ENCODE peak calls at places on chromosomes 13 and 19, in seven cellular contexts. One of them, this sample, is unnamed.

GRCh38 chr13:40352807-40353562 is 313.5 kb downstream of the FOXO1 start:
- DNase-seq in A172: no peak
- DNase-seq in stimulated activated CD4-positive, alpha-beta T cell treated with anti-CD3 and anti-CD28 coated beads, Interleukin-4, amount 100 ng/mL, for 1 hour: no peak
- DNase-seq in fibroblast of lung: peak
- DNase-seq in left kidney: no peak
- DNase-seq in T-helper 2 cell: no peak
- DNase-seq in foreskin fibroblast: peak
- DNase-seq in this sample: no peak

GRCh38 chr19:14370169-14370998 is 10.9 kb upstream of the ADGRE5 start:
- DNase-seq in A172: no peak
- DNase-seq in stimulated activated CD4-positive, alpha-beta T cell treated with anti-CD3 and anti-CD28 coated beads, Interleukin-4, amount 100 ng/mL, for 1 hour: peak
- DNase-seq in fibroblast of lung: no peak
- DNase-seq in left kidney: peak
- DNase-seq in T-helper 2 cell: peak
- DNase-seq in foreskin fibroblast: no peak
- DNase-seq in this sample: no peak

GRCh38 chr19:47598407-47599349 is 10.3 kb upstream of the BICRA start:
- DNase-seq in A172: peak
- DNase-seq in stimulated activated CD4-positive, alpha-beta T cell treated with anti-CD3 and anti-CD28 coated beads, Interleukin-4, amount 100 ng/mL, for 1 hour: no peak
- DNase-seq in fibroblast of lung: peak
- DNase-seq in left kidney: peak
- DNase-seq in T-helper 2 cell: no peak
- DNase-seq in foreskin fibroblast: peak
- DNase-seq in this sample: no peak

GRCh38 chr19:10209305-10209704 is 14.6 kb upstream of the DNMT1 start:
- DNase-seq in A172: no peak
- DNase-seq in stimulated activated CD4-positive, alpha-beta T cell treated with anti-CD3 and anti-CD28 coated beads, Interleukin-4, amount 100 ng/mL, for 1 hour: no peak
- DNase-seq in fibroblast of lung: peak
- DNase-seq in left kidney: no peak
- DNase-seq in T-helper 2 cell: no peak
- DNase-seq in foreskin fibroblast: peak
- DNase-seq in this sample: no peak

GRCh38 chr19:28010656-28011055 is 1202.3 kb downstream of the UQCRFS1 start:
- DNase-seq in A172: peak
- DNase-seq in stimulated activated CD4-positive, alpha-beta T cell treated with anti-CD3 and anti-CD28 coated beads, Interleukin-4, amount 100 ng/mL, for 1 hour: no peak
- DNase-seq in fibroblast of lung: no peak
- DNase-seq in left kidney: no peak
- DNase-seq in T-helper 2 cell: no peak
- DNase-seq in foreskin fibroblast: no peak
- DNase-seq in this sample: no peak

GRCh38 chr13:28140433-28141125 is 2.2 kb downstream of the PAN3 start:
- DNase-seq in A172: no peak
- DNase-seq in stimulated activated CD4-positive, alpha-beta T cell treated with anti-CD3 and anti-CD28 coated beads, Interleukin-4, amount 100 ng/mL, for 1 hour: no peak
- DNase-seq in fibroblast of lung: no peak
- DNase-seq in left kidney: no peak
- DNase-seq in T-helper 2 cell: no peak
- DNase-seq in foreskin fibroblast: no peak
- DNase-seq in this sample: no peak

GRCh38 chr13:26348966-26349365 is 95.0 kb downstream of the CDK8 start:
- DNase-seq in A172: no peak
- DNase-seq in stimulated activated CD4-positive, alpha-beta T cell treated with anti-CD3 and anti-CD28 coated beads, Interleukin-4, amount 100 ng/mL, for 1 hour: no peak
- DNase-seq in fibroblast of lung: no peak
- DNase-seq in left kidney: no peak
- DNase-seq in T-helper 2 cell: no peak
- DNase-seq in foreskin fibroblast: no peak
- DNase-seq in this sample: no peak

GRCh38 chr19:38288127-38288855 is 15.8 kb upstream of the C19orf33 start:
- DNase-seq in A172: no peak
- DNase-seq in stimulated activated CD4-positive, alpha-beta T cell treated with anti-CD3 and anti-CD28 coated beads, Interleukin-4, amount 100 ng/mL, for 1 hour: no peak
- DNase-seq in fibroblast of lung: no peak
- DNase-seq in left kidney: no peak
- DNase-seq in T-helper 2 cell: no peak
- DNase-seq in foreskin fibroblast: no peak
- DNase-seq in this sample: no peak

GRCh38 chr19:12793290-12794195 is 2.3 kb downstream of the JUNB start:
- DNase-seq in A172: peak
- DNase-seq in stimulated activated CD4-positive, alpha-beta T cell treated with anti-CD3 and anti-CD28 coated beads, Interleukin-4, amount 100 ng/mL, for 1 hour: peak
- DNase-seq in fibroblast of lung: peak
- DNase-seq in left kidney: peak
- DNase-seq in T-helper 2 cell: peak
- DNase-seq in foreskin fibroblast: peak
- DNase-seq in this sample: peak

GRCh38 chr19:6230991-6231448 is 48.8 kb downstream of the MLLT1 start:
- DNase-seq in A172: no peak
- DNase-seq in stimulated activated CD4-positive, alpha-beta T cell treated with anti-CD3 and anti-CD28 coated beads, Interleukin-4, amount 100 ng/mL, for 1 hour: no peak
- DNase-seq in fibroblast of lung: no peak
- DNase-seq in left kidney: no peak
- DNase-seq in T-helper 2 cell: no peak
- DNase-seq in foreskin fibroblast: no peak
- DNase-seq in this sample: no peak

GRCh38 chr19:49749055-49749716 is 13.9 kb downstream of the TSKS start:
- DNase-seq in A172: no peak
- DNase-seq in stimulated activated CD4-positive, alpha-beta T cell treated with anti-CD3 and anti-CD28 coated beads, Interleukin-4, amount 100 ng/mL, for 1 hour: no peak
- DNase-seq in fibroblast of lung: peak
- DNase-seq in left kidney: peak
- DNase-seq in T-helper 2 cell: no peak
- DNase-seq in foreskin fibroblast: peak
- DNase-seq in this sample: no peak

GRCh38 chr13:37656247-37656940 is 57.8 kb upstream of the POSTN start:
- DNase-seq in A172: peak
- DNase-seq in stimulated activated CD4-positive, alpha-beta T cell treated with anti-CD3 and anti-CD28 coated beads, Interleukin-4, amount 100 ng/mL, for 1 hour: no peak
- DNase-seq in fibroblast of lung: peak
- DNase-seq in left kidney: no peak
- DNase-seq in T-helper 2 cell: no peak
- DNase-seq in foreskin fibroblast: peak
- DNase-seq in this sample: no peak

GRCh38 chr13:50646070-50646469 is 197.4 kb downstream of the DLEU7 start:
- DNase-seq in A172: no peak
- DNase-seq in stimulated activated CD4-positive, alpha-beta T cell treated with anti-CD3 and anti-CD28 coated beads, Interleukin-4, amount 100 ng/mL, for 1 hour: no peak
- DNase-seq in fibroblast of lung: no peak
- DNase-seq in left kidney: no peak
- DNase-seq in T-helper 2 cell: no peak
- DNase-seq in foreskin fibroblast: no peak
- DNase-seq in this sample: no peak

GRCh38 chr19:48854103-48854502 is 14.3 kb downstream of the PLEKHA4 start:
- DNase-seq in A172: no peak
- DNase-seq in stimulated activated CD4-positive, alpha-beta T cell treated with anti-CD3 and anti-CD28 coated beads, Interleukin-4, amount 100 ng/mL, for 1 hour: no peak
- DNase-seq in fibroblast of lung: no peak
- DNase-seq in left kidney: peak
- DNase-seq in T-helper 2 cell: no peak
- DNase-seq in foreskin fibroblast: no peak
- DNase-seq in this sample: no peak

GRCh38 chr13:61094865-61095264 is 320.8 kb downstream of the PCDH20 start:
- DNase-seq in A172: no peak
- DNase-seq in stimulated activated CD4-positive, alpha-beta T cell treated with anti-CD3 and anti-CD28 coated beads, Interleukin-4, amount 100 ng/mL, for 1 hour: no peak
- DNase-seq in fibroblast of lung: no peak
- DNase-seq in left kidney: no peak
- DNase-seq in T-helper 2 cell: no peak
- DNase-seq in foreskin fibroblast: no peak
- DNase-seq in this sample: no peak

GRCh38 chr13:26067601-26068000 is 15.8 kb upstream of the SHISA2 start:
- DNase-seq in A172: no peak
- DNase-seq in stimulated activated CD4-positive, alpha-beta T cell treated with anti-CD3 and anti-CD28 coated beads, Interleukin-4, amount 100 ng/mL, for 1 hour: no peak
- DNase-seq in fibroblast of lung: no peak
- DNase-seq in left kidney: no peak
- DNase-seq in T-helper 2 cell: no peak
- DNase-seq in foreskin fibroblast: no peak
- DNase-seq in this sample: no peak

GRCh38 chr13:112467236-112467635 is 91.1 kb downstream of the SPACA7 start:
- DNase-seq in A172: no peak
- DNase-seq in stimulated activated CD4-positive, alpha-beta T cell treated with anti-CD3 and anti-CD28 coated beads, Interleukin-4, amount 100 ng/mL, for 1 hour: no peak
- DNase-seq in fibroblast of lung: no peak
- DNase-seq in left kidney: no peak
- DNase-seq in T-helper 2 cell: no peak
- DNase-seq in foreskin fibroblast: no peak
- DNase-seq in this sample: no peak

GRCh38 chr19:51887522-51888498 is at the start of gene ZNF577:
- DNase-seq in A172: no peak
- DNase-seq in stimulated activated CD4-positive, alpha-beta T cell treated with anti-CD3 and anti-CD28 coated beads, Interleukin-4, amount 100 ng/mL, for 1 hour: peak
- DNase-seq in fibroblast of lung: peak
- DNase-seq in left kidney: peak
- DNase-seq in T-helper 2 cell: peak
- DNase-seq in foreskin fibroblast: peak
- DNase-seq in this sample: peak

GRCh38 chr19:6694147-6694815 is 24.3 kb upstream of the TNFSF14 start:
- DNase-seq in A172: no peak
- DNase-seq in stimulated activated CD4-positive, alpha-beta T cell treated with anti-CD3 and anti-CD28 coated beads, Interleukin-4, amount 100 ng/mL, for 1 hour: no peak
- DNase-seq in fibroblast of lung: no peak
- DNase-seq in left kidney: no peak
- DNase-seq in T-helper 2 cell: no peak
- DNase-seq in foreskin fibroblast: no peak
- DNase-seq in this sample: no peak

GRCh38 chr13:26695891-26696311 is 64.7 kb downstream of the GPR12 start:
- DNase-seq in A172: no peak
- DNase-seq in stimulated activated CD4-positive, alpha-beta T cell treated with anti-CD3 and anti-CD28 coated beads, Interleukin-4, amount 100 ng/mL, for 1 hour: no peak
- DNase-seq in fibroblast of lung: no peak
- DNase-seq in left kidney: no peak
- DNase-seq in T-helper 2 cell: no peak
- DNase-seq in foreskin fibroblast: no peak
- DNase-seq in this sample: no peak

GRCh38 chr19:31980851-31981250 is 364.6 kb upstream of the ZNF507 start:
- DNase-seq in A172: no peak
- DNase-seq in stimulated activated CD4-positive, alpha-beta T cell treated with anti-CD3 and anti-CD28 coated beads, Interleukin-4, amount 100 ng/mL, for 1 hour: no peak
- DNase-seq in fibroblast of lung: no peak
- DNase-seq in left kidney: no peak
- DNase-seq in T-helper 2 cell: no peak
- DNase-seq in foreskin fibroblast: no peak
- DNase-seq in this sample: no peak

GRCh38 chr13:34257980-34258379 is 440.0 kb downstream of the RFC3 start:
- DNase-seq in A172: no peak
- DNase-seq in stimulated activated CD4-positive, alpha-beta T cell treated with anti-CD3 and anti-CD28 coated beads, Interleukin-4, amount 100 ng/mL, for 1 hour: no peak
- DNase-seq in fibroblast of lung: no peak
- DNase-seq in left kidney: no peak
- DNase-seq in T-helper 2 cell: no peak
- DNase-seq in foreskin fibroblast: no peak
- DNase-seq in this sample: no peak

GRCh38 chr19:47082493-47082892 is 31.1 kb downstream of the ZC3H4 start:
- DNase-seq in A172: no peak
- DNase-seq in stimulated activated CD4-positive, alpha-beta T cell treated with anti-CD3 and anti-CD28 coated beads, Interleukin-4, amount 100 ng/mL, for 1 hour: no peak
- DNase-seq in fibroblast of lung: no peak
- DNase-seq in left kidney: no peak
- DNase-seq in T-helper 2 cell: no peak
- DNase-seq in foreskin fibroblast: no peak
- DNase-seq in this sample: no peak

GRCh38 chr13:77001963-77002587 is 10.2 kb downstream of the CLN5 start:
- DNase-seq in A172: no peak
- DNase-seq in stimulated activated CD4-positive, alpha-beta T cell treated with anti-CD3 and anti-CD28 coated beads, Interleukin-4, amount 100 ng/mL, for 1 hour: no peak
- DNase-seq in fibroblast of lung: peak
- DNase-seq in left kidney: no peak
- DNase-seq in T-helper 2 cell: no peak
- DNase-seq in foreskin fibroblast: no peak
- DNase-seq in this sample: no peak

GRCh38 chr13:85565652-85566051 is 233.6 kb downstream of the SLITRK6 start:
- DNase-seq in A172: no peak
- DNase-seq in stimulated activated CD4-positive, alpha-beta T cell treated with anti-CD3 and anti-CD28 coated beads, Interleukin-4, amount 100 ng/mL, for 1 hour: no peak
- DNase-seq in fibroblast of lung: no peak
- DNase-seq in left kidney: no peak
- DNase-seq in T-helper 2 cell: no peak
- DNase-seq in foreskin fibroblast: no peak
- DNase-seq in this sample: no peak

This sample was measured in cerebellar nuclear complex.